ENCODE peak calls at places on chromosomes 13 and 19, in four cellular contexts. O is mesothelial cell of epicardium; T is EH; F is stimulated activated CD8-positive, alpha-beta memory T cell treated with anti-CD3 and anti-CD28 coated beads, Interleukin-4, amount 100 ng/mL, for 4 hours. L is an unnamed sample.

GRCh38 chr19:7006305-7006704 is 14.9 kb downstream of the MBD3L2B start:
- DNase-seq in T (no peak), O (no peak), F (no peak), L (no peak)

GRCh38 chr19:1169921-1170885 is 3.9 kb downstream of the SBNO2 start:
- DNase-seq in F (no peak), O (no peak), T (peak; percentile 76), L (peak; percentile 44)

GRCh38 chr13:27186295-27186694 is 14.7 kb upstream of the USP12 start:
- DNase-seq in T (no peak), F (no peak), O (no peak), L (no peak)

GRCh38 chr19:6374711-6375410 is 872 bp downstream of the PSPN start:
- DNase-seq in F (no peak), O (no peak), T (no peak), L (no peak)

GRCh38 chr13:79811170-79811569 is 330.2 kb downstream of the NDFIP2 start:
- DNase-seq in O (no peak), T (no peak), F (no peak), L (no peak)

GRCh38 chr19:464146-464545 is 3.3 kb upstream of the SHC2 start:
- DNase-seq in F (no peak), T (no peak), O (no peak), L (no peak)

GRCh38 chr19:29851769-29852521 is 40.2 kb downstream of the CCNE1 start:
- DNase-seq in O (no peak), F (no peak), T (no peak), L (no peak)

GRCh38 chr19:42229855-42230331 is 9.8 kb downstream of the ZNF526 start:
- DNase-seq in T (peak; percentile 37), F (no peak), O (no peak), L (peak; percentile 38)

GRCh38 chr19:1592755-1593628 is at the start of gene MBD3:
- DNase-seq in O (peak; percentile 93), T (peak; percentile 93), F (peak; percentile 64), L (peak; percentile 91)

GRCh38 chr13:35987572-35988513 is 143.3 kb downstream of the DCLK1 start:
- DNase-seq in F (no peak), O (no peak), T (no peak), L (no peak)